ENCODE peak calls at places on chromosomes 5 and 9, in four cellular contexts. M is fibroblast of lung, L is HCT116, R is PC-3. P is an unnamed sample. For H3K4me1, the result is how much of the 10 kb centered on the place peaks cover.

GRCh38 chr5:164319161-164319560 is 813.7 kb downstream of the MAT2B start:
- DNase-seq in M (no peak), L (no peak), R (no peak), P (no peak)

GRCh38 chr5:127012933-127013332 is 17.4 kb downstream of the MARCHF3 start:
- DNase-seq in M (peak), L (no peak), R (no peak), P (peak)

GRCh38 chr9:129609486-129610192 is 11.3 kb downstream of the C9orf50 start:
- DNase-seq in M (peak), L (no peak), R (no peak), P (peak)

GRCh38 chr9:97740848-97741821 is 44.0 kb upstream of the XPA start:
- DNase-seq in M (peak), L (no peak), R (no peak), P (peak)

GRCh38 chr9:6229604-6230003 is 14.0 kb downstream of the IL33 start:
- DNase-seq in M (peak), L (no peak), R (peak), P (no peak)

GRCh38 chr9:98706651-98707103 is 2.1 kb downstream of the GABBR2 start:
- DNase-seq in M (peak), L (no peak), R (peak), P (peak)

GRCh38 chr9:2085719-2086515 is 70.8 kb downstream of the SMARCA2 start:
- DNase-seq in M (peak), L (no peak), R (no peak), P (peak)

GRCh38 chr5:156949424-156949823 is 13.6 kb downstream of the TIMD4 start:
- DNase-seq in M (no peak), L (no peak), R (no peak), P (no peak)

GRCh38 chr9:12699529-12699928 is 6.3 kb downstream of the TYRP1 start:
- DNase-seq in M (peak), L (no peak), R (peak), P (peak)

GRCh38 chr5:149632311-149633251 is 51.3 kb downstream of the ARHGEF37 start:
- DNase-seq in M (peak), L (no peak), R (peak), P (peak)

GRCh38 chr5:118070041-118070440 is 918.3 kb downstream of the DTWD2 start:
- DNase-seq in M (no peak), L (no peak), R (no peak), P (no peak)

GRCh38 chr5:132020568-132021339 is 9.3 kb upstream of the ACSL6 start:
- DNase-seq in M (no peak), L (no peak), R (peak), P (no peak)

GRCh38 chr5:157540707-157541451 is 34.7 kb downstream of the ADAM19 start:
- DNase-seq in M (peak), L (no peak), R (no peak), P (peak)

GRCh38 chr5:76953551-76954382 is 922 bp downstream of the CRHBP start:
- DNase-seq in M (peak), L (no peak), R (no peak), P (peak)

GRCh38 chr5:83900307-83900706 is 179.7 kb upstream of the HAPLN1 start:
- DNase-seq in M (peak), L (no peak), R (no peak), P (no peak)

GRCh38 chr9:87497080-87497603 is 525 bp upstream of the DAPK1 start:
- DNase-seq in M (no peak), L (no peak), R (no peak), P (no peak)

GRCh38 chr9:37407468-37407867 is 15.0 kb upstream of the GRHPR start:
- DNase-seq in M (no peak), L (no peak), R (peak), P (peak)
- H3K4me1 ChIP-seq in M (under half), L (under half), R (under half), P (under half)

DNA sequence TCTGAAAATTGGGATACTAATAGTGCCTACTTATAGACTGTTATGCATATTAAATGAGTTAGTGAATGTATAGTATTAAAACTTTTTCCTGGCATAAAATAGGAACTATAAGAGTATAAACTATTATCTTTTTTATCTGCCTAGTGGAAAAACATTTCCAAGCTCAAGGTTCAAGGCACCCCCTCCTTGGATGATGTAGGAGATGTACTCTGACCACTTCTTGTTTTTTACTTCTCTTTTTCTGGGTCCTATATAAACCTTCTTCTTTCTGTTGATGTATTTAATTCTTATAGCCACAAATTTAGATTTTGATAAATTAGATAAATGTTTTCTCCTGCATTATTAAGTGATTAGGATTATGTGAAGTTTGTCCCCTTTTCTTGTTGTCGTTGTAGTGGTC is 160.6 kb upstream of the CDKN2B start:
- DNase-seq in M (no peak), L (no peak), R (no peak), P (no peak)
- H3K9ac ChIP-seq in M (no peak), L (no peak), R (peak), P (peak)

GRCh38 chr5:88877826-88878225 is 5.2 kb downstream of the MEF2C start:
- DNase-seq in M (no peak), L (no peak), R (peak), P (no peak)

GRCh38 chr5:88879724-88880123 is 3.3 kb downstream of the MEF2C start:
- DNase-seq in M (no peak), L (no peak), R (peak), P (no peak)

GRCh38 chr5:88878976-88879375 is 4.0 kb downstream of the MEF2C start:
- DNase-seq in M (no peak), L (no peak), R (peak), P (peak)

GRCh38 chr5:88875609-88876234 is 7.3 kb downstream of the MEF2C start:
- DNase-seq in M (no peak), L (no peak), R (peak), P (peak)

GRCh38 chr5:88876714-88877113 is 6.3 kb downstream of the MEF2C start:
- DNase-seq in M (no peak), L (no peak), R (no peak), P (no peak)
- H3K4me3 ChIP-seq in M (no peak), L (no peak), R (no peak), P (no peak)

GRCh38 chr5:119274767-119275130 is 81.1 kb upstream of the TNFAIP8 start:
- DNase-seq in M (peak), L (peak), R (no peak), P (peak)

GRCh38 chr5:119275873-119276214 is 80.0 kb upstream of the TNFAIP8 start:
- DNase-seq in M (no peak), L (no peak), R (no peak), P (no peak)

GRCh38 chr5:119276976-119277375 is 78.8 kb upstream of the TNFAIP8 start:
- DNase-seq in M (no peak), L (no peak), R (no peak), P (no peak)

GRCh38 chr5:119274024-119274766 is 81.6 kb upstream of the TNFAIP8 start:
- DNase-seq in M (peak), L (peak), R (peak), P (no peak)

GRCh38 chr5:119275146-119275872 is 80.5 kb upstream of the TNFAIP8 start:
- DNase-seq in M (peak), L (peak), R (peak), P (peak)
- H3K4me1 ChIP-seq in M (under half), L (under half), R (half or more), P (under half)

GRCh38 chr9:34570422-34571179 is 18.9 kb downstream of the CNTFR start:
- DNase-seq in M (no peak), L (no peak), R (no peak), P (no peak)

GRCh38 chr9:34566972-34567371 is 22.6 kb downstream of the CNTFR start:
- DNase-seq in M (no peak), L (no peak), R (no peak), P (no peak)

GRCh38 chr9:34566191-34566849 is 23.2 kb downstream of the CNTFR start:
- DNase-seq in M (no peak), L (no peak), R (no peak), P (no peak)

GRCh38 chr9:34568133-34568532 is 21.4 kb downstream of the CNTFR start:
- DNase-seq in M (no peak), L (no peak), R (no peak), P (no peak)

DNA sequence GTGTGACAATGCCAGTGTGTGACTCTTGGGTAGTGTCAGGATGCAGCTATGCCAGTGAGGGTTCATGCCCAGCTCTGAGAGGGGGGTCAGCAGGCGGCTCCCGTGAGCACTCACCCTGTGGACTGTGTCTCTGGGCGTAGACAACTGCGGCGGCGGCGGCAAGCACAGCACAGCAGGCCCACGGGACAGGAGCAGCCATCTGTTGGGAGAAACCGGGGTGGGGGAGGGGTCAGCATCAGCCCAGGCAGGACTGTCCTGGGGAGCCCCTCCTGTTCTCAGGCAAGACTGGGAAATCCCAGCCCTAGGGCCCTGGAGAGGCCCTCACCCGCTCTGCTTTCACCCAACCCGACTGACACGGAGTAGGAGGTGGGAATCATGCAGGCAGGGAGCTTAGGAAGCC is 20.7 kb downstream of the CNTFR start:
- DNase-seq in M (no peak), L (no peak), R (no peak), P (no peak)
- H3K9ac ChIP-seq in M (no peak), L (no peak), R (no peak), P (no peak)

DNA sequence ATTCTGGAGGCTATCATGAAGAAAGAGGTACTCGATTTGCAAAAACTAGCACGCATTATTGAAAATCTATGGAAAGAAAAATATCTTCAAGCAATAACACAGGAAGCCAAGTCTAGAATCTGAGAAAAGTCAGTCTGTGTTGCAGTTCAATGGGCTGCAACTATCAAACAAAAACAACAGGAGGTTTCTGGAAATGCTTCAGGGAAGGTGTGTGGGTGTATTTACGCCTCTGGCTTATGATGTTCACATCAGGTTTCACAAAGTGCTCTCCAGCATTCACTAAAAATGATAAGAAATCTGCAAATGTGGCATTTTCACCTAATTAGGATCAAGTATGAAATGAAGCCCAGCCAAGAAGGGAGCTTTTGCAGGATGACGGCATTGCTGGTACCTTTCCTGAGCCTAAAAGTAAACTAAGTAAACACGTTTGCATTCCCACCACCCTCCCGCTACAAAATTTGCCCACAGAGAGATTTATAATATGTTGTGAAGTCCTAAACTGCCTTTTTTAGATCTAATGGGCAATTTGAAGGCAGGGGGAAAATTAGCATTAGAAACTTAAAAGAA is 146.4 kb downstream of the GABRB2 start:
- DNase-seq in M (no peak), L (no peak), R (no peak), P (no peak)
- H3K4me3 ChIP-seq in M (no peak), L (no peak), R (no peak), P (no peak)

DNA sequence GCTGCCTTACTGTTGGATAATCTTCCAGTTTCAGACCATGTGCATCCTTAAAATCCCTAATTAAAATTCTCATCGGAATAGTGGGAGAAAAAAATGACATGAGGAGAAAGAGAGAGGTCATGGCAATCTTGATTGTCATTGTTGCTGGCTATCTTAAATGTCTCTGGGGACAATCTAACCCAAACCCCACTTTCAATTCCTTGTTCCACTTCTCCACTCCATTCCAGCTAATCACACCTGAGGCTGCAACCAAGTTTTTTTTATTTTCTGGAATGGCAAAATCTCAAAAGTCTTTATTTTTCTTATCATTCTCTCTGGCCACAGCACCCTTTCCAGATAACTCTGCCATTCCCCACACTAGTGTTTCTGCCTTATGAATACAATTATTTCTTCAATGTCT is 171.9 kb upstream of the RASA1 start:
- DNase-seq in M (no peak), L (no peak), R (no peak), P (no peak)
- H3K4me1 ChIP-seq in M (under half), L (under half), R (under half), P (under half)

GRCh38 chr9:89541798-89542197 is 43.9 kb upstream of the SEMA4D start:
- DNase-seq in M (no peak), L (no peak), R (no peak), P (no peak)

GRCh38 chr9:89543057-89543456 is 45.1 kb upstream of the SEMA4D start:
- DNase-seq in M (no peak), L (no peak), R (no peak), P (no peak)

GRCh38 chr9:89544280-89544664 is 46.4 kb upstream of the SEMA4D start:
- DNase-seq in M (no peak), L (no peak), R (no peak), P (no peak)

GRCh38 chr9:89543621-89544279 is 45.8 kb upstream of the SEMA4D start:
- DNase-seq in M (no peak), L (no peak), R (no peak), P (no peak)

DNA sequence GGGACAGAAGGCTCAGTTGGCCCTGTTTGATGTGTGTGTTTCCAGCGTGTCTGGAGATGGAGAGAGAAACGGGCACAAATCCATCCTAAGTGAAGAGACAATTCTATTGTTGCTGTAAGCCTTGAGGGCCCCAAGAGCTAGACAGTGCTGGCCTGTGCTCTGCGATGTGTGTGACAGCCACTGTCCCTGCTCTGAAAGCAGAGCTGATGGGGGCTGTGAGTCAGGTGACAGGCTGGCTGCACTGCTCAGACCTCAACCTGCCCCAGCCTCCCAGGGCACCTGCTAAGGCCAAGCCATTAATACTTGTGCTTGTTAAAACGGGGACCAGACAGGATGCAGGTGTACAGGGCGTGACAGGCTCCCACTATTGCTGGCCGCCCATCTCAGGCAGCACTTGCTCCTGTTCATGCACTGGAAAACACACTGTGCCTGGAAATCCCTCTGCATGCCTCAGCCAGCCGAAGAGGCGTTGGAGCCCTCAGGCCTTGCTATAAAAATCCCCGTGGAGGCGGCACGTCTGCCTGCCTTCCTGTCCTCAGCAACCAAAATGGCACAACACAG is 44.6 kb upstream of the SEMA4D start:
- DNase-seq in M (no peak), L (no peak), R (no peak), P (no peak)
- H3K9ac ChIP-seq in M (no peak), L (no peak), R (no peak), P (no peak)